ENCODE peak calls at places on chromosomes 16 and 17, in seven cellular contexts. One of them, this sample, is unnamed.

GRCh38 chr16:6517321-6517720 is 815.3 kb upstream of the RBFOX1 start:
- DNase-seq in NCI-H1105 treated with DMSO at 0.1 percent for 48 hours: no peak
- DNase-seq in activated CD4-positive, alpha-beta memory T cell treated with anti-CD3 and anti-CD28 coated beads, Interleukin-2, amount 10 ng/mL, durations not matched to agents 7 days and 5 days: no peak
- DNase-seq in heart left ventricle: no peak
- DNase-seq in mucosa of descending colon: no peak
- DNase-seq in activated CD8-positive, alpha-beta T cell treated with anti-CD3 and anti-CD28 coated beads for 36 hours: no peak
- DNase-seq in stimulated activated CD4-positive, alpha-beta T cell treated with anti-CD3 and anti-CD28 coated beads, Interleukin-1b, Interleukin-23, amount 100 ng/mL, for 1 hour: no peak
- DNase-seq in this sample: no peak

GRCh38 chr16:553601-554296 is 6.4 kb upstream of the PRR35 start:
- DNase-seq in activated CD4-positive, alpha-beta memory T cell treated with anti-CD3 and anti-CD28 coated beads, Interleukin-2, amount 10 ng/mL, durations not matched to agents 7 days and 5 days: no peak
- DNase-seq in activated CD8-positive, alpha-beta T cell treated with anti-CD3 and anti-CD28 coated beads for 36 hours: no peak
- DNase-seq in NCI-H1105 treated with DMSO at 0.1 percent for 48 hours: no peak
- DNase-seq in stimulated activated CD4-positive, alpha-beta T cell treated with anti-CD3 and anti-CD28 coated beads, Interleukin-1b, Interleukin-23, amount 100 ng/mL, for 1 hour: no peak
- DNase-seq in heart left ventricle: no peak
- DNase-seq in mucosa of descending colon: no peak
- DNase-seq in this sample: no peak

GRCh38 chr17:49700956-49701355 is 6.8 kb downstream of the SLC35B1 start:
- DNase-seq in heart left ventricle: no peak
- DNase-seq in activated CD8-positive, alpha-beta T cell treated with anti-CD3 and anti-CD28 coated beads for 36 hours: no peak
- DNase-seq in stimulated activated CD4-positive, alpha-beta T cell treated with anti-CD3 and anti-CD28 coated beads, Interleukin-1b, Interleukin-23, amount 100 ng/mL, for 1 hour: no peak
- DNase-seq in mucosa of descending colon: no peak
- DNase-seq in activated CD4-positive, alpha-beta memory T cell treated with anti-CD3 and anti-CD28 coated beads, Interleukin-2, amount 10 ng/mL, durations not matched to agents 7 days and 5 days: no peak
- DNase-seq in NCI-H1105 treated with DMSO at 0.1 percent for 48 hours: no peak
- DNase-seq in this sample: no peak

GRCh38 chr17:45759761-45760160 is 24.4 kb upstream of the CRHR1 start:
- DNase-seq in mucosa of descending colon: no peak
- DNase-seq in NCI-H1105 treated with DMSO at 0.1 percent for 48 hours: no peak
- DNase-seq in stimulated activated CD4-positive, alpha-beta T cell treated with anti-CD3 and anti-CD28 coated beads, Interleukin-1b, Interleukin-23, amount 100 ng/mL, for 1 hour: no peak
- DNase-seq in activated CD8-positive, alpha-beta T cell treated with anti-CD3 and anti-CD28 coated beads for 36 hours: no peak
- DNase-seq in heart left ventricle: no peak
- DNase-seq in activated CD4-positive, alpha-beta memory T cell treated with anti-CD3 and anti-CD28 coated beads, Interleukin-2, amount 10 ng/mL, durations not matched to agents 7 days and 5 days: no peak
- DNase-seq in this sample: peak; percentile 0

GRCh38 chr17:42389135-42389417 is 834 bp upstream of the STAT3 start:
- DNase-seq in activated CD8-positive, alpha-beta T cell treated with anti-CD3 and anti-CD28 coated beads for 36 hours: peak; percentile 94
- DNase-seq in activated CD4-positive, alpha-beta memory T cell treated with anti-CD3 and anti-CD28 coated beads, Interleukin-2, amount 10 ng/mL, durations not matched to agents 7 days and 5 days: no peak
- DNase-seq in mucosa of descending colon: no peak
- DNase-seq in stimulated activated CD4-positive, alpha-beta T cell treated with anti-CD3 and anti-CD28 coated beads, Interleukin-1b, Interleukin-23, amount 100 ng/mL, for 1 hour: no peak
- DNase-seq in NCI-H1105 treated with DMSO at 0.1 percent for 48 hours: no peak
- DNase-seq in heart left ventricle: no peak
- DNase-seq in this sample: no peak

GRCh38 chr17:43438626-43439529 is 40.1 kb downstream of the ARL4D start:
- DNase-seq in mucosa of descending colon: no peak
- DNase-seq in activated CD8-positive, alpha-beta T cell treated with anti-CD3 and anti-CD28 coated beads for 36 hours: no peak
- DNase-seq in activated CD4-positive, alpha-beta memory T cell treated with anti-CD3 and anti-CD28 coated beads, Interleukin-2, amount 10 ng/mL, durations not matched to agents 7 days and 5 days: no peak
- DNase-seq in stimulated activated CD4-positive, alpha-beta T cell treated with anti-CD3 and anti-CD28 coated beads, Interleukin-1b, Interleukin-23, amount 100 ng/mL, for 1 hour: no peak
- DNase-seq in NCI-H1105 treated with DMSO at 0.1 percent for 48 hours: no peak
- DNase-seq in heart left ventricle: no peak
- DNase-seq in this sample: no peak

GRCh38 chr17:83127431-83128160 is 48.2 kb downstream of the METRNL start:
- DNase-seq in activated CD4-positive, alpha-beta memory T cell treated with anti-CD3 and anti-CD28 coated beads, Interleukin-2, amount 10 ng/mL, durations not matched to agents 7 days and 5 days: no peak
- DNase-seq in activated CD8-positive, alpha-beta T cell treated with anti-CD3 and anti-CD28 coated beads for 36 hours: no peak
- DNase-seq in mucosa of descending colon: no peak
- DNase-seq in heart left ventricle: peak; percentile 62
- DNase-seq in NCI-H1105 treated with DMSO at 0.1 percent for 48 hours: no peak
- DNase-seq in stimulated activated CD4-positive, alpha-beta T cell treated with anti-CD3 and anti-CD28 coated beads, Interleukin-1b, Interleukin-23, amount 100 ng/mL, for 1 hour: no peak
- DNase-seq in this sample: peak; percentile 47

GRCh38 chr17:1947229-1947742 is 77.8 kb downstream of the RTN4RL1 start:
- DNase-seq in mucosa of descending colon: no peak
- DNase-seq in heart left ventricle: no peak
- DNase-seq in stimulated activated CD4-positive, alpha-beta T cell treated with anti-CD3 and anti-CD28 coated beads, Interleukin-1b, Interleukin-23, amount 100 ng/mL, for 1 hour: no peak
- DNase-seq in NCI-H1105 treated with DMSO at 0.1 percent for 48 hours: no peak
- DNase-seq in activated CD4-positive, alpha-beta memory T cell treated with anti-CD3 and anti-CD28 coated beads, Interleukin-2, amount 10 ng/mL, durations not matched to agents 7 days and 5 days: no peak
- DNase-seq in activated CD8-positive, alpha-beta T cell treated with anti-CD3 and anti-CD28 coated beads for 36 hours: no peak
- DNase-seq in this sample: no peak

GRCh38 chr17:48575673-48576478 is 2.3 kb downstream of the HOXB4 start:
- DNase-seq in activated CD4-positive, alpha-beta memory T cell treated with anti-CD3 and anti-CD28 coated beads, Interleukin-2, amount 10 ng/mL, durations not matched to agents 7 days and 5 days: no peak
- DNase-seq in heart left ventricle: no peak
- DNase-seq in stimulated activated CD4-positive, alpha-beta T cell treated with anti-CD3 and anti-CD28 coated beads, Interleukin-1b, Interleukin-23, amount 100 ng/mL, for 1 hour: no peak
- DNase-seq in activated CD8-positive, alpha-beta T cell treated with anti-CD3 and anti-CD28 coated beads for 36 hours: no peak
- DNase-seq in mucosa of descending colon: no peak
- DNase-seq in NCI-H1105 treated with DMSO at 0.1 percent for 48 hours: no peak
- DNase-seq in this sample: no peak

GRCh38 chr16:58515871-58516767 is 802 bp downstream of the SETD6 start:
- DNase-seq in mucosa of descending colon: peak; percentile 67
- DNase-seq in NCI-H1105 treated with DMSO at 0.1 percent for 48 hours: peak; percentile 26
- DNase-seq in activated CD8-positive, alpha-beta T cell treated with anti-CD3 and anti-CD28 coated beads for 36 hours: peak; percentile 60
- DNase-seq in heart left ventricle: peak; percentile 72
- DNase-seq in stimulated activated CD4-positive, alpha-beta T cell treated with anti-CD3 and anti-CD28 coated beads, Interleukin-1b, Interleukin-23, amount 100 ng/mL, for 1 hour: no peak
- DNase-seq in activated CD4-positive, alpha-beta memory T cell treated with anti-CD3 and anti-CD28 coated beads, Interleukin-2, amount 10 ng/mL, durations not matched to agents 7 days and 5 days: peak; percentile 48
- DNase-seq in this sample: peak; percentile 83

GRCh38 chr16:14965328-14965727 is 9.5 kb upstream of the PDXDC1 start:
- DNase-seq in activated CD4-positive, alpha-beta memory T cell treated with anti-CD3 and anti-CD28 coated beads, Interleukin-2, amount 10 ng/mL, durations not matched to agents 7 days and 5 days: no peak
- DNase-seq in mucosa of descending colon: no peak
- DNase-seq in heart left ventricle: no peak
- DNase-seq in NCI-H1105 treated with DMSO at 0.1 percent for 48 hours: no peak
- DNase-seq in activated CD8-positive, alpha-beta T cell treated with anti-CD3 and anti-CD28 coated beads for 36 hours: no peak
- DNase-seq in stimulated activated CD4-positive, alpha-beta T cell treated with anti-CD3 and anti-CD28 coated beads, Interleukin-1b, Interleukin-23, amount 100 ng/mL, for 1 hour: no peak
- DNase-seq in this sample: no peak

GRCh38 chr16:22764662-22765302 is 49.2 kb upstream of the HS3ST2 start:
- DNase-seq in activated CD8-positive, alpha-beta T cell treated with anti-CD3 and anti-CD28 coated beads for 36 hours: no peak
- DNase-seq in stimulated activated CD4-positive, alpha-beta T cell treated with anti-CD3 and anti-CD28 coated beads, Interleukin-1b, Interleukin-23, amount 100 ng/mL, for 1 hour: no peak
- DNase-seq in heart left ventricle: no peak
- DNase-seq in mucosa of descending colon: no peak
- DNase-seq in NCI-H1105 treated with DMSO at 0.1 percent for 48 hours: no peak
- DNase-seq in activated CD4-positive, alpha-beta memory T cell treated with anti-CD3 and anti-CD28 coated beads, Interleukin-2, amount 10 ng/mL, durations not matched to agents 7 days and 5 days: no peak
- DNase-seq in this sample: no peak

GRCh38 chr17:44314869-44315661 is 6.7 kb downstream of the RUNDC3A start:
- DNase-seq in heart left ventricle: no peak
- DNase-seq in stimulated activated CD4-positive, alpha-beta T cell treated with anti-CD3 and anti-CD28 coated beads, Interleukin-1b, Interleukin-23, amount 100 ng/mL, for 1 hour: peak; percentile 29
- DNase-seq in mucosa of descending colon: no peak
- DNase-seq in activated CD8-positive, alpha-beta T cell treated with anti-CD3 and anti-CD28 coated beads for 36 hours: peak; percentile 70
- DNase-seq in activated CD4-positive, alpha-beta memory T cell treated with anti-CD3 and anti-CD28 coated beads, Interleukin-2, amount 10 ng/mL, durations not matched to agents 7 days and 5 days: peak; percentile 47
- DNase-seq in NCI-H1105 treated with DMSO at 0.1 percent for 48 hours: peak; percentile 61
- DNase-seq in this sample: peak; percentile 81

This sample was measured in kidney.